ENCODE peak calls at places on chromosomes 3 and 15, in eight cellular contexts. One of them, this sample, is unnamed.

GRCh38 chr3:130787422-130788068 is 40.9 kb upstream of the PIK3R4 start:
- DNase-seq in A549: no peak
- DNase-seq in stimulated activated CD4-positive, alpha-beta T cell treated with anti-CD3 and anti-CD28 coated beads, TNF-alpha, amount 100 ng/mL, for 4 hours: no peak
- DNase-seq in stimulated activated CD8-positive, alpha-beta memory T cell treated with anti-CD3 and anti-CD28 coated beads, Interleukin-4, amount 100 ng/mL, for 1 hour: no peak
- DNase-seq in GM12865: no peak
- DNase-seq in GM12878: no peak
- DNase-seq in activated gamma-delta T cell treated with Interleukin-2 at 50 U/mL for 16 hours: no peak
- DNase-seq in tibial nerve: no peak
- DNase-seq in this sample: no peak

GRCh38 chr3:86774082-86774691 is 216.8 kb downstream of the VGLL3 start:
- DNase-seq in A549: peak
- DNase-seq in stimulated activated CD4-positive, alpha-beta T cell treated with anti-CD3 and anti-CD28 coated beads, TNF-alpha, amount 100 ng/mL, for 4 hours: no peak
- DNase-seq in stimulated activated CD8-positive, alpha-beta memory T cell treated with anti-CD3 and anti-CD28 coated beads, Interleukin-4, amount 100 ng/mL, for 1 hour: no peak
- DNase-seq in GM12865: peak
- DNase-seq in GM12878: no peak
- DNase-seq in activated gamma-delta T cell treated with Interleukin-2 at 50 U/mL for 16 hours: no peak
- DNase-seq in tibial nerve: no peak
- DNase-seq in this sample: no peak

GRCh38 chr3:27614592-27614991 is 107.5 kb downstream of the EOMES start:
- DNase-seq in A549: no peak
- DNase-seq in stimulated activated CD4-positive, alpha-beta T cell treated with anti-CD3 and anti-CD28 coated beads, TNF-alpha, amount 100 ng/mL, for 4 hours: no peak
- DNase-seq in stimulated activated CD8-positive, alpha-beta memory T cell treated with anti-CD3 and anti-CD28 coated beads, Interleukin-4, amount 100 ng/mL, for 1 hour: no peak
- DNase-seq in GM12865: no peak
- DNase-seq in GM12878: no peak
- DNase-seq in activated gamma-delta T cell treated with Interleukin-2 at 50 U/mL for 16 hours: no peak
- DNase-seq in tibial nerve: no peak
- DNase-seq in this sample: no peak

GRCh38 chr3:153273767-153274443 is 111.9 kb downstream of the RAP2B start:
- DNase-seq in A549: no peak
- DNase-seq in stimulated activated CD4-positive, alpha-beta T cell treated with anti-CD3 and anti-CD28 coated beads, TNF-alpha, amount 100 ng/mL, for 4 hours: no peak
- DNase-seq in stimulated activated CD8-positive, alpha-beta memory T cell treated with anti-CD3 and anti-CD28 coated beads, Interleukin-4, amount 100 ng/mL, for 1 hour: no peak
- DNase-seq in GM12865: no peak
- DNase-seq in GM12878: no peak
- DNase-seq in activated gamma-delta T cell treated with Interleukin-2 at 50 U/mL for 16 hours: no peak
- DNase-seq in tibial nerve: no peak
- DNase-seq in this sample: no peak

GRCh38 chr3:31918179-31919165 is 62.6 kb downstream of the OSBPL10 start:
- DNase-seq in A549: no peak
- DNase-seq in stimulated activated CD4-positive, alpha-beta T cell treated with anti-CD3 and anti-CD28 coated beads, TNF-alpha, amount 100 ng/mL, for 4 hours: no peak
- DNase-seq in stimulated activated CD8-positive, alpha-beta memory T cell treated with anti-CD3 and anti-CD28 coated beads, Interleukin-4, amount 100 ng/mL, for 1 hour: no peak
- DNase-seq in GM12865: peak
- DNase-seq in GM12878: peak
- DNase-seq in activated gamma-delta T cell treated with Interleukin-2 at 50 U/mL for 16 hours: no peak
- DNase-seq in tibial nerve: no peak
- DNase-seq in this sample: no peak

GRCh38 chr3:38722760-38723568 is 73.5 kb upstream of the SCN5A start:
- DNase-seq in A549: no peak
- DNase-seq in stimulated activated CD4-positive, alpha-beta T cell treated with anti-CD3 and anti-CD28 coated beads, TNF-alpha, amount 100 ng/mL, for 4 hours: no peak
- DNase-seq in stimulated activated CD8-positive, alpha-beta memory T cell treated with anti-CD3 and anti-CD28 coated beads, Interleukin-4, amount 100 ng/mL, for 1 hour: no peak
- DNase-seq in GM12865: no peak
- DNase-seq in GM12878: no peak
- DNase-seq in activated gamma-delta T cell treated with Interleukin-2 at 50 U/mL for 16 hours: no peak
- DNase-seq in tibial nerve: no peak
- DNase-seq in this sample: no peak

GRCh38 chr3:126555795-126556636 is 2.7 kb downstream of the C3orf22 start:
- DNase-seq in A549: no peak
- DNase-seq in stimulated activated CD4-positive, alpha-beta T cell treated with anti-CD3 and anti-CD28 coated beads, TNF-alpha, amount 100 ng/mL, for 4 hours: no peak
- DNase-seq in stimulated activated CD8-positive, alpha-beta memory T cell treated with anti-CD3 and anti-CD28 coated beads, Interleukin-4, amount 100 ng/mL, for 1 hour: no peak
- DNase-seq in GM12865: no peak
- DNase-seq in GM12878: no peak
- DNase-seq in activated gamma-delta T cell treated with Interleukin-2 at 50 U/mL for 16 hours: no peak
- DNase-seq in tibial nerve: no peak
- DNase-seq in this sample: no peak

GRCh38 chr15:49863431-49864205 is 242.8 kb downstream of the DTWD1 start:
- DNase-seq in A549: no peak
- DNase-seq in stimulated activated CD4-positive, alpha-beta T cell treated with anti-CD3 and anti-CD28 coated beads, TNF-alpha, amount 100 ng/mL, for 4 hours: no peak
- DNase-seq in stimulated activated CD8-positive, alpha-beta memory T cell treated with anti-CD3 and anti-CD28 coated beads, Interleukin-4, amount 100 ng/mL, for 1 hour: no peak
- DNase-seq in GM12865: no peak
- DNase-seq in GM12878: no peak
- DNase-seq in activated gamma-delta T cell treated with Interleukin-2 at 50 U/mL for 16 hours: no peak
- DNase-seq in tibial nerve: no peak
- DNase-seq in this sample: no peak

GRCh38 chr3:171711461-171711860 is 98.8 kb downstream of the PLD1 start:
- DNase-seq in A549: no peak
- DNase-seq in stimulated activated CD4-positive, alpha-beta T cell treated with anti-CD3 and anti-CD28 coated beads, TNF-alpha, amount 100 ng/mL, for 4 hours: no peak
- DNase-seq in stimulated activated CD8-positive, alpha-beta memory T cell treated with anti-CD3 and anti-CD28 coated beads, Interleukin-4, amount 100 ng/mL, for 1 hour: no peak
- DNase-seq in GM12865: no peak
- DNase-seq in GM12878: no peak
- DNase-seq in activated gamma-delta T cell treated with Interleukin-2 at 50 U/mL for 16 hours: no peak
- DNase-seq in tibial nerve: no peak
- DNase-seq in this sample: no peak

GRCh38 chr3:9901967-9902366 is 681 bp upstream of the IL17RE start:
- DNase-seq in A549: no peak
- DNase-seq in stimulated activated CD4-positive, alpha-beta T cell treated with anti-CD3 and anti-CD28 coated beads, TNF-alpha, amount 100 ng/mL, for 4 hours: no peak
- DNase-seq in stimulated activated CD8-positive, alpha-beta memory T cell treated with anti-CD3 and anti-CD28 coated beads, Interleukin-4, amount 100 ng/mL, for 1 hour: no peak
- DNase-seq in GM12865: no peak
- DNase-seq in GM12878: no peak
- DNase-seq in activated gamma-delta T cell treated with Interleukin-2 at 50 U/mL for 16 hours: no peak
- DNase-seq in tibial nerve: no peak
- DNase-seq in this sample: no peak

GRCh38 chr15:63752075-63752684 is 81.6 kb downstream of the HERC1 start:
- DNase-seq in A549: peak
- DNase-seq in stimulated activated CD4-positive, alpha-beta T cell treated with anti-CD3 and anti-CD28 coated beads, TNF-alpha, amount 100 ng/mL, for 4 hours: no peak
- DNase-seq in stimulated activated CD8-positive, alpha-beta memory T cell treated with anti-CD3 and anti-CD28 coated beads, Interleukin-4, amount 100 ng/mL, for 1 hour: no peak
- DNase-seq in GM12865: peak
- DNase-seq in GM12878: peak
- DNase-seq in activated gamma-delta T cell treated with Interleukin-2 at 50 U/mL for 16 hours: peak
- DNase-seq in tibial nerve: peak
- DNase-seq in this sample: peak

GRCh38 chr3:13896473-13897154 is 16.7 kb upstream of the WNT7A start:
- DNase-seq in A549: peak
- DNase-seq in stimulated activated CD4-positive, alpha-beta T cell treated with anti-CD3 and anti-CD28 coated beads, TNF-alpha, amount 100 ng/mL, for 4 hours: no peak
- DNase-seq in stimulated activated CD8-positive, alpha-beta memory T cell treated with anti-CD3 and anti-CD28 coated beads, Interleukin-4, amount 100 ng/mL, for 1 hour: no peak
- DNase-seq in GM12865: peak
- DNase-seq in GM12878: peak
- DNase-seq in activated gamma-delta T cell treated with Interleukin-2 at 50 U/mL for 16 hours: peak
- DNase-seq in tibial nerve: peak
- DNase-seq in this sample: peak

GRCh38 chr3:42804831-42805821 is 836 bp upstream of the HIGD1A start:
- DNase-seq in A549: no peak
- DNase-seq in stimulated activated CD4-positive, alpha-beta T cell treated with anti-CD3 and anti-CD28 coated beads, TNF-alpha, amount 100 ng/mL, for 4 hours: no peak
- DNase-seq in stimulated activated CD8-positive, alpha-beta memory T cell treated with anti-CD3 and anti-CD28 coated beads, Interleukin-4, amount 100 ng/mL, for 1 hour: no peak
- DNase-seq in GM12865: no peak
- DNase-seq in GM12878: no peak
- DNase-seq in activated gamma-delta T cell treated with Interleukin-2 at 50 U/mL for 16 hours: no peak
- DNase-seq in tibial nerve: no peak
- DNase-seq in this sample: no peak

GRCh38 chr3:87196879-87197278 is 30.2 kb upstream of the CHMP2B start:
- DNase-seq in A549: no peak
- DNase-seq in stimulated activated CD4-positive, alpha-beta T cell treated with anti-CD3 and anti-CD28 coated beads, TNF-alpha, amount 100 ng/mL, for 4 hours: no peak
- DNase-seq in stimulated activated CD8-positive, alpha-beta memory T cell treated with anti-CD3 and anti-CD28 coated beads, Interleukin-4, amount 100 ng/mL, for 1 hour: no peak
- DNase-seq in GM12865: no peak
- DNase-seq in GM12878: no peak
- DNase-seq in activated gamma-delta T cell treated with Interleukin-2 at 50 U/mL for 16 hours: no peak
- DNase-seq in tibial nerve: no peak
- DNase-seq in this sample: no peak

GRCh38 chr15:38069001-38069400 is 134.6 kb downstream of the TMCO5A start:
- DNase-seq in A549: peak
- DNase-seq in stimulated activated CD4-positive, alpha-beta T cell treated with anti-CD3 and anti-CD28 coated beads, TNF-alpha, amount 100 ng/mL, for 4 hours: no peak
- DNase-seq in stimulated activated CD8-positive, alpha-beta memory T cell treated with anti-CD3 and anti-CD28 coated beads, Interleukin-4, amount 100 ng/mL, for 1 hour: no peak
- DNase-seq in GM12865: peak
- DNase-seq in GM12878: peak
- DNase-seq in activated gamma-delta T cell treated with Interleukin-2 at 50 U/mL for 16 hours: no peak
- DNase-seq in tibial nerve: peak
- DNase-seq in this sample: peak

GRCh38 chr3:112699436-112699978 is 58.6 kb upstream of the CCDC80 start:
- DNase-seq in A549: peak
- DNase-seq in stimulated activated CD4-positive, alpha-beta T cell treated with anti-CD3 and anti-CD28 coated beads, TNF-alpha, amount 100 ng/mL, for 4 hours: no peak
- DNase-seq in stimulated activated CD8-positive, alpha-beta memory T cell treated with anti-CD3 and anti-CD28 coated beads, Interleukin-4, amount 100 ng/mL, for 1 hour: no peak
- DNase-seq in GM12865: no peak
- DNase-seq in GM12878: no peak
- DNase-seq in activated gamma-delta T cell treated with Interleukin-2 at 50 U/mL for 16 hours: no peak
- DNase-seq in tibial nerve: no peak
- DNase-seq in this sample: peak

GRCh38 chr3:50885491-50885890 is 210.8 kb downstream of the DOCK3 start:
- DNase-seq in A549: no peak
- DNase-seq in stimulated activated CD4-positive, alpha-beta T cell treated with anti-CD3 and anti-CD28 coated beads, TNF-alpha, amount 100 ng/mL, for 4 hours: no peak
- DNase-seq in stimulated activated CD8-positive, alpha-beta memory T cell treated with anti-CD3 and anti-CD28 coated beads, Interleukin-4, amount 100 ng/mL, for 1 hour: no peak
- DNase-seq in GM12865: no peak
- DNase-seq in GM12878: no peak
- DNase-seq in activated gamma-delta T cell treated with Interleukin-2 at 50 U/mL for 16 hours: no peak
- DNase-seq in tibial nerve: no peak
- DNase-seq in this sample: no peak

GRCh38 chr15:66251790-66252355 is 1.7 kb downstream of the MEGF11 start:
- DNase-seq in A549: no peak
- DNase-seq in stimulated activated CD4-positive, alpha-beta T cell treated with anti-CD3 and anti-CD28 coated beads, TNF-alpha, amount 100 ng/mL, for 4 hours: no peak
- DNase-seq in stimulated activated CD8-positive, alpha-beta memory T cell treated with anti-CD3 and anti-CD28 coated beads, Interleukin-4, amount 100 ng/mL, for 1 hour: no peak
- DNase-seq in GM12865: no peak
- DNase-seq in GM12878: no peak
- DNase-seq in activated gamma-delta T cell treated with Interleukin-2 at 50 U/mL for 16 hours: no peak
- DNase-seq in tibial nerve: no peak
- DNase-seq in this sample: no peak

GRCh38 chr15:101538177-101538576 is 48.7 kb upstream of the PCSK6 start:
- DNase-seq in A549: no peak
- DNase-seq in stimulated activated CD4-positive, alpha-beta T cell treated with anti-CD3 and anti-CD28 coated beads, TNF-alpha, amount 100 ng/mL, for 4 hours: no peak
- DNase-seq in stimulated activated CD8-positive, alpha-beta memory T cell treated with anti-CD3 and anti-CD28 coated beads, Interleukin-4, amount 100 ng/mL, for 1 hour: no peak
- DNase-seq in GM12865: no peak
- DNase-seq in GM12878: no peak
- DNase-seq in activated gamma-delta T cell treated with Interleukin-2 at 50 U/mL for 16 hours: no peak
- DNase-seq in tibial nerve: no peak
- DNase-seq in this sample: no peak

GRCh38 chr3:70885636-70886035 is 573.2 kb upstream of the MDFIC2 start:
- DNase-seq in A549: no peak
- DNase-seq in stimulated activated CD4-positive, alpha-beta T cell treated with anti-CD3 and anti-CD28 coated beads, TNF-alpha, amount 100 ng/mL, for 4 hours: no peak
- DNase-seq in stimulated activated CD8-positive, alpha-beta memory T cell treated with anti-CD3 and anti-CD28 coated beads, Interleukin-4, amount 100 ng/mL, for 1 hour: no peak
- DNase-seq in GM12865: no peak
- DNase-seq in GM12878: no peak
- DNase-seq in activated gamma-delta T cell treated with Interleukin-2 at 50 U/mL for 16 hours: no peak
- DNase-seq in tibial nerve: no peak
- DNase-seq in this sample: no peak

GRCh38 chr3:185851046-185851445 is 26.2 kb upstream of the IGF2BP2 start:
- DNase-seq in A549: no peak
- DNase-seq in stimulated activated CD4-positive, alpha-beta T cell treated with anti-CD3 and anti-CD28 coated beads, TNF-alpha, amount 100 ng/mL, for 4 hours: no peak
- DNase-seq in stimulated activated CD8-positive, alpha-beta memory T cell treated with anti-CD3 and anti-CD28 coated beads, Interleukin-4, amount 100 ng/mL, for 1 hour: no peak
- DNase-seq in GM12865: no peak
- DNase-seq in GM12878: no peak
- DNase-seq in activated gamma-delta T cell treated with Interleukin-2 at 50 U/mL for 16 hours: no peak
- DNase-seq in tibial nerve: no peak
- DNase-seq in this sample: no peak

GRCh38 chr3:55647675-55648074 is 160.6 kb upstream of the WNT5A start:
- DNase-seq in A549: no peak
- DNase-seq in stimulated activated CD4-positive, alpha-beta T cell treated with anti-CD3 and anti-CD28 coated beads, TNF-alpha, amount 100 ng/mL, for 4 hours: no peak
- DNase-seq in stimulated activated CD8-positive, alpha-beta memory T cell treated with anti-CD3 and anti-CD28 coated beads, Interleukin-4, amount 100 ng/mL, for 1 hour: no peak
- DNase-seq in GM12865: no peak
- DNase-seq in GM12878: no peak
- DNase-seq in activated gamma-delta T cell treated with Interleukin-2 at 50 U/mL for 16 hours: no peak
- DNase-seq in tibial nerve: no peak
- DNase-seq in this sample: no peak

This sample was measured in erythroblast.